ENCODE peak calls at places on chromosomes 2 and 18, in six cellular contexts. B, V, Q, G, I and E are unnamed samples.

GRCh38 chr2:141329949-141330348 is 800.9 kb downstream of the LRP1B start:
- DNase-seq in B (no peak), G (peak; percentile 44), I (peak; percentile 79), Q (no peak), V (no peak), E (no peak)

GRCh38 chr2:16840496-16841172 is 175.0 kb upstream of the CYRIA start:
- DNase-seq in B (no peak), I (no peak), Q (no peak), G (no peak), V (no peak), E (no peak)

GRCh38 chr2:54161660-54162059 is 46.2 kb downstream of the ACYP2 start:
- DNase-seq in I (peak; percentile 15), B (no peak), G (peak; percentile 19), V (no peak), Q (no peak), E (no peak)

GRCh38 chr2:113157108-113157896 is 16.5 kb upstream of the PSD4 start:
- DNase-seq in G (no peak), I (no peak), Q (peak; percentile 72), B (peak; percentile 67), V (no peak), E (no peak)

GRCh38 chr2:112583497-112584133 is 794 bp upstream of the CHCHD5 start:
- DNase-seq in V (no peak), I (no peak), Q (no peak), G (peak; percentile 23), B (no peak), E (no peak)

GRCh38 chr2:104318001-104318555 is 535.8 kb upstream of the POU3F3 start:
- DNase-seq in Q (no peak), I (no peak), B (no peak), V (no peak), G (no peak), E (no peak)

GRCh38 chr2:202932425-202933138 is 20.5 kb downstream of the CARF start:
- DNase-seq in B (no peak), I (peak; percentile 75), V (no peak), Q (no peak), G (peak; percentile 76), E (peak; percentile 85)

GRCh38 chr2:27323592-27324285 is 842 bp upstream of the MPV17 start:
- DNase-seq in I (no peak), V (no peak), Q (no peak), G (no peak), B (no peak), E (no peak)

GRCh38 chr2:232415736-232416520 is 9.3 kb downstream of the ALPG start:
- DNase-seq in V (no peak), Q (no peak), B (no peak), I (no peak), G (no peak), E (no peak)

GRCh38 chr18:70490008-70490933 is 201.4 kb downstream of the SOCS6 start:
- DNase-seq in V (no peak), B (no peak), I (peak; percentile 57), G (peak; percentile 70), Q (no peak), E (peak; percentile 54)

GRCh38 chr2:86035371-86035882 is 70.3 kb downstream of the POLR1A start:
- DNase-seq in Q (no peak), I (no peak), G (no peak), B (no peak), V (no peak), E (no peak)

GRCh38 chr2:194252127-194252526 is 1404.9 kb upstream of the SLC39A10 start:
- DNase-seq in G (no peak), I (no peak), V (no peak), B (no peak), Q (no peak), E (no peak)

DNA sequence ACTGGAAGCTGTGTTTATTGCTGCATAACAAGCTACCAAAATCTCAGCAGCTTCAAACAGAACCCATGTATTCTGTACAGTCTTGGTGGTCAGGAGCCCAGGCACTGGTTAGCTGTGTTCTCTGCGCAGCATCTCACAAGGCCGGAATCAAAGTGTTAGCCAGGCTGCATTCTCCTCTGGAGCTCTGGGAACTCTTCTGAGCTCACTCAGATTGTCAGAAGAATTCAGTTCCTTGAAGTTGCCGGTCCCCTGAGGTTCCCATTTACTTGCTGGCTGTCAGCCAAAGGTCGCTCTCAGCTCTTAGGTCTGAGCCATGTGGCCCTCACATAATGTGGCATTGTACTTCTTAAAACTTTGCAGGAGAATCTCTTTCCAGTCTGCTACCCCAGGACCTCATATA is 123.6 kb upstream of the SMIM21 start:
- DNase-seq in I (no peak), B (no peak), G (peak; percentile 11), Q (no peak), V (no peak), E (no peak)
- TF ChIP-seq CTCF in I (no peak), B (no peak), G (no peak), Q (no peak), V (no peak), E (no peak)

GRCh38 chr2:187117483-187117882 is 268.5 kb upstream of the ZSWIM2 start:
- DNase-seq in B (no peak), I (no peak), G (peak; percentile 4), Q (no peak), V (no peak), E (no peak)

GRCh38 chr2:187118331-187119099 is 269.5 kb upstream of the ZSWIM2 start:
- DNase-seq in B (no peak), I (no peak), Q (no peak), G (no peak), V (no peak), E (no peak)

GRCh38 chr2:187115627-187116026 is 266.7 kb upstream of the ZSWIM2 start:
- DNase-seq in V (no peak), G (no peak), B (no peak), Q (no peak), I (no peak), E (no peak)
- TF ChIP-seq CTCF in V (no peak), G (no peak), B (no peak), Q (no peak), I (no peak), E (no peak)

DNA sequence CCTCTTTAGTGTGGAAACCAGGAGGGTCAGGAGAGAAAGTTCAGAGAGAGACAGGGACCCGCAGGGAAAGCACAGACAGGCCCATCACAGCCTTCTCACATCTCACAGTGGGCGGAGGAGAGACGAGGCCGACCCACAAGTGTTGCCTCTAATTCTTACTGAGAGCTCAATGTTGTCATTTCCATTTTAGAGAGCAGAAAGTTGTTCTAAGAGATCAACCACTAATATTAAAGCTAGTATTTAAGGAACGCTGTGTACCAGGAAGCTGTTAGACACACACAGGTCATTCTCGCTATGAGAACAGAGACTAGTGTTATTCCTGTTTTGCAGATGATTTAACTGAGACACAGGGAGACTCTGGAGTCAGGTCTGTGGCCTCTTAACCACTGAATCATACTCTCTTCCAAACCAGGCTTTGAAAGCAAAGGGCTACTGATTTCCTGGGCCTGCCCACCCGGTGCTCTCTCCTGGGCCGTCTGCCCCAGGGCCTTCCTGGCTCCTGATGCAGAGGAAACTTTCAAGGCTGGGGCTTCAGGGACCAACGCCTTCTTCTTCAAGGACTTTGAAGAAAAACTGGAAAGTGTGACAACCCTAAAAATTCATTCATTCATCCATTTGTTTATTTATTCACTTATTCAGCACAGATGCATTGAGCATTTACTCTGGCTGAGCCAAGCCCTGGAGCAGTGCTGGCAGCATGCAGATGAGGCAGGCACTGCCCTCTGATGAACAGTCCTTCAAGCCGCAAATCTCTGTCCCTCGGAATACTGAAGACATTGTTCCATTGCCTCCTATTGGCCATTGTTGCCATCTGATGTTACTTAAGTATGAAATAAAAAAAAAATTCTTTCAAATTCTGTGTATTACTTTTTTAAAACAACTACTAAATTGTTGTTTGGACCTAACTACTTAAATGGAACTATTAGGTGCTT is 37.2 kb upstream of the BIN1 start:
- DNase-seq in Q (no peak), G (peak; percentile 29), I (peak; percentile 49), B (no peak), V (no peak), E (peak; percentile 64)
- TF ChIP-seq CTCF in Q (peak; percentile 40), G (no peak), I (no peak), B (no peak), V (no peak), E (peak; percentile 63)

DNA sequence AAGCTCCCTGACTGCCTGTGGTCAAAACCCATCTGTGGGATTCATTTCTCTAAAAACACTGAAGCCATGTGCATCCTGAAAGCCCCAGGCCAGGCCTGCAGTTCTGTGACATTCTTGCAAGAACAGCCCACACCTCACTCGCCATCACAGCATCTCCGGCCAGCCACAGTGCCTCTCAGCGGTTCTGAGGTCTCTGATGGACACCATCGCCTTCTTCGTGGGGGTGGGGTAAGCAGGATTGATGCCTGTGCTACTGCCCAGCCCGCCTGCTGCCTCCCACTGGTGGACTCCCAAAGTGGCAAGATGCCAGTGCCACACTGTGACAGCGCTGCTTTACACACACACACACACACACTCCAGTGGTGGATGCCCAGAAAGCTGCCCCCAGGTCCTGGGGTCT is 5.2 kb upstream of the PRLH start:
- DNase-seq in Q (no peak), I (no peak), V (no peak), B (peak; percentile 6), G (no peak), E (no peak)
- TF ChIP-seq CTCF in Q (no peak), I (no peak), V (no peak), B (no peak), G (no peak), E (no peak)

GRCh38 chr2:18551623-18552022 is 8.8 kb downstream of the RDH14 start:
- DNase-seq in Q (no peak), B (no peak), V (no peak), I (no peak), G (no peak), E (no peak)
- TF ChIP-seq CTCF in Q (no peak), B (no peak), V (no peak), I (no peak), G (no peak), E (no peak)

DNA sequence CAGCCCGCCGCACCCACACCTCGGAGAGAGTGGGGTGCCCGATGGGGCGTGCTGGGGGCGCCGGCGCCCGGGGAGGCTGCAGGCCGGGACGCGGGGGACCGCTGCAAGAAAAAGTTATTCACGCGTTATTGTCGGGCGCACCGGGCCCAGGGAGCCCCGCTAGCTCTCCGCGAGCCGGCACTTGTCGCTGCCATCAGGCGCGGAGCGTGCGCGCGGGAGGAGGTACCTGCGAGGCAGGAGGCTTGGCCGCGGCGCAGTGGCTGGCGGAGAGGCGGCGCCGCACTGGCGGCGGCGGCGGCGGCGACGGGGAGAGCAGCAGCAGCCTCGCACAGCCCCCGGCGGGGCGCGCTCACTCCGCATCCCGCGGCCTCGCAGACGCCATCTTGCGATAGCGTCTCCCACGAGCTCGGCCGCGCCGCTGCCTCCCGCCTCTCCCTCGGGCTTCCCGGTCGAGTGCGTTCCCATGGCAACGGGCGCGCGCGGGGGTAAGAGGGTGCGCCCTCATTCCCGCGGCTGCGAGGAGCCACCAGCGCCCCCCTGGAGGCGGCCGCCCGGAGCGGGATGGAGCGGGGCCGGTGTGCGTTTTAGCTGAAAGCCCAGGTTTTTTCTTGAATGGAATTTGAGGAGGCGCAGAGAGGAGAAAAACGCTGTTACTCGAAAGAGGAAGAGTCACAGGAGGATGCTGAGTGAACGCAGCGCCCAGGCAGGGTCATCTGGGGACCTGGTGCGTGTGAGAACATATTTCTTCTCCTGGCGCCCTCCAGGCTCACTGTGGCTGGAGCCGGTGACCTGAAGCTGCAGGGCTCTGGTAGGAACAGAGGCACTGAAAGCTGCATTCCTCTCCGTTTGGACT is at the start of gene CHN1:
- DNase-seq in V (peak; percentile 69), B (peak; percentile 96), I (peak; percentile 69), G (peak; percentile 60), Q (peak; percentile 88), E (peak; percentile 65)
- TF ChIP-seq CTCF in V (peak; percentile 36), B (no peak), I (peak; percentile 4), G (no peak), Q (no peak), E (peak; percentile 57)

GRCh38 chr2:74333175-74333574 is 10.0 kb downstream of the SLC4A5 start:
- DNase-seq in B (peak; percentile 34), G (peak; percentile 66), V (no peak), Q (no peak), I (peak; percentile 31), E (peak; percentile 20)
- TF ChIP-seq CTCF in B (no peak), G (peak; percentile 65), V (peak; percentile 44), Q (peak; percentile 51), I (peak; percentile 52), E (peak; percentile 74)